ENCODE peak calls at places on chromosomes 1 and 21, in five cellular contexts. One of them, this sample, is unnamed.

GRCh38 chr1:112267929-112268328 is 128.1 kb upstream of the CTTNBP2NL start:
- DNase-seq in hepatocyte: no peak
- DNase-seq in dorsolateral prefrontal cortex: no peak
- DNase-seq in CD8-positive, alpha-beta T cell: no peak
- DNase-seq in PC-9: no peak
- DNase-seq in this sample: no peak

GRCh38 chr1:198437352-198437751 is 103.1 kb downstream of the ATP6V1G3 start:
- DNase-seq in hepatocyte: no peak
- DNase-seq in dorsolateral prefrontal cortex: no peak
- DNase-seq in CD8-positive, alpha-beta T cell: no peak
- DNase-seq in PC-9: no peak
- DNase-seq in this sample: no peak

GRCh38 chr1:48784301-48784700 is 7.6 kb upstream of the BEND5 start:
- DNase-seq in hepatocyte: no peak
- DNase-seq in dorsolateral prefrontal cortex: no peak
- DNase-seq in CD8-positive, alpha-beta T cell: no peak
- DNase-seq in PC-9: no peak
- DNase-seq in this sample: no peak

GRCh38 chr1:204591473-204592090 is 75.4 kb downstream of the MDM4 start:
- DNase-seq in hepatocyte: no peak
- DNase-seq in dorsolateral prefrontal cortex: no peak
- DNase-seq in CD8-positive, alpha-beta T cell: no peak
- DNase-seq in PC-9: no peak
- DNase-seq in this sample: no peak

GRCh38 chr1:61742620-61743431 is 546 bp downstream of the PATJ start:
- DNase-seq in hepatocyte: peak; percentile 69
- DNase-seq in dorsolateral prefrontal cortex: no peak
- DNase-seq in CD8-positive, alpha-beta T cell: no peak
- DNase-seq in PC-9: no peak
- DNase-seq in this sample: peak; percentile 77

GRCh38 chr1:149888160-149888998 is 11.0 kb upstream of the BOLA1 start:
- DNase-seq in hepatocyte: peak; percentile 93
- DNase-seq in dorsolateral prefrontal cortex: peak; percentile 58
- DNase-seq in CD8-positive, alpha-beta T cell: peak; percentile 79
- DNase-seq in PC-9: peak; percentile 73
- DNase-seq in this sample: peak; percentile 96

GRCh38 chr1:31936278-31936965 is 1.7 kb downstream of the PTP4A2 start:
- DNase-seq in hepatocyte: peak; percentile 26
- DNase-seq in dorsolateral prefrontal cortex: no peak
- DNase-seq in CD8-positive, alpha-beta T cell: no peak
- DNase-seq in PC-9: no peak
- DNase-seq in this sample: no peak

GRCh38 chr1:44511769-44512168 is 106.7 kb downstream of the RNF220 start:
- DNase-seq in hepatocyte: no peak
- DNase-seq in dorsolateral prefrontal cortex: no peak
- DNase-seq in CD8-positive, alpha-beta T cell: no peak
- DNase-seq in PC-9: no peak
- DNase-seq in this sample: no peak

GRCh38 chr1:89844860-89845259 is 24.0 kb downstream of the LRRC8D start:
- DNase-seq in hepatocyte: no peak
- DNase-seq in dorsolateral prefrontal cortex: no peak
- DNase-seq in CD8-positive, alpha-beta T cell: no peak
- DNase-seq in PC-9: no peak
- DNase-seq in this sample: no peak

DNA sequence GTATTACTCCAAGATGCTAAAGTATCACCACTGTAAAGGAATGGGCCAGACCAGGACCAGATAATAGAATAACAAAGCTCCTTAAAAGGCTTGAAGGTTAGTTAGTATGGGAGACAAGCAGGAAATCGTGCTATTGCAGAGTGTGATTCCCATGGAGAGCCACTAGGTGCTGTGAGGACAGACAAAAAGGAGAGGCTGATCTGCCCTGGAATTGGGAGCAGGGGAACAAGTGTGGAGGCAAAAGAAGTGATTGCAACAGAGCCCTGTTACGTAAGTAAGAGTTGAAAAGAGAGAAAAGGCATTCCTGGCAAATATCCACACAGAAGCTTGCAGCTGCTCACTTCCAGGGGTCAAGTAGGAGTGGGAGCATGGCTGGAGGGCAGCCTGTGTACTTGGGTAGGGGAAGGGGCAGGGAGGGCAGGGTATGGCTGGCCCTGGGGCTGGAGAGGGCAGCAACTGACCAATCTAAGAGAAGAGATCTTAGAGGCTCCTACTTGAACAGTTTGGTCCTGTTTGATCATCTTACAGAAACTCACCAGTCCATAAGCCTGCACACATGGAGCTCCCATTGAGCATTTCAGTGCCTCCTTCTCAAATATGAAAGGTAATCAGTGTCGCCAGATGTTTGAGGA is 207.7 kb upstream of the GJB5 start:
- DNase-seq in hepatocyte: peak; percentile 30
- DNase-seq in dorsolateral prefrontal cortex: no peak
- DNase-seq in CD8-positive, alpha-beta T cell: no peak
- DNase-seq in PC-9: no peak
- DNase-seq in this sample: peak; percentile 83
- TF ChIP-seq CTCF in hepatocyte: peak; percentile 19
- TF ChIP-seq CTCF in dorsolateral prefrontal cortex: no peak
- TF ChIP-seq CTCF in CD8-positive, alpha-beta T cell: no peak
- TF ChIP-seq CTCF in PC-9: peak; percentile 37
- TF ChIP-seq CTCF in this sample: peak; percentile 78

GRCh38 chr1:146039844-146040194 is 18.3 kb upstream of the HJV start:
- DNase-seq in hepatocyte: no peak
- DNase-seq in dorsolateral prefrontal cortex: no peak
- DNase-seq in CD8-positive, alpha-beta T cell: no peak
- DNase-seq in PC-9: no peak
- DNase-seq in this sample: no peak
- H3K4me3 ChIP-seq in hepatocyte: no peak overlapping the region
- H3K4me3 ChIP-seq in dorsolateral prefrontal cortex: peak overlapping the region; percentile 26
- H3K4me3 ChIP-seq in CD8-positive, alpha-beta T cell: no peak overlapping the region
- H3K4me3 ChIP-seq in PC-9: peak overlapping the region; percentile 74
- H3K4me3 ChIP-seq in this sample: no peak overlapping the region

GRCh38 chr1:92473781-92474495 is 12.8 kb downstream of the GFI1 start:
- DNase-seq in hepatocyte: no peak
- DNase-seq in dorsolateral prefrontal cortex: no peak
- DNase-seq in CD8-positive, alpha-beta T cell: no peak
- DNase-seq in PC-9: no peak
- DNase-seq in this sample: peak; percentile 81

GRCh38 chr1:92479587-92479986 is 7.1 kb downstream of the GFI1 start:
- DNase-seq in hepatocyte: no peak
- DNase-seq in dorsolateral prefrontal cortex: no peak
- DNase-seq in CD8-positive, alpha-beta T cell: no peak
- DNase-seq in PC-9: no peak
- DNase-seq in this sample: no peak

GRCh38 chr1:92478393-92478792 is 8.3 kb downstream of the GFI1 start:
- DNase-seq in hepatocyte: no peak
- DNase-seq in dorsolateral prefrontal cortex: no peak
- DNase-seq in CD8-positive, alpha-beta T cell: no peak
- DNase-seq in PC-9: no peak
- DNase-seq in this sample: no peak

GRCh38 chr1:92475029-92475428 is 11.7 kb downstream of the GFI1 start:
- DNase-seq in hepatocyte: no peak
- DNase-seq in dorsolateral prefrontal cortex: no peak
- DNase-seq in CD8-positive, alpha-beta T cell: no peak
- DNase-seq in PC-9: no peak
- DNase-seq in this sample: no peak

GRCh38 chr1:92476071-92476607 is 10.6 kb downstream of the GFI1 start:
- DNase-seq in hepatocyte: no peak
- DNase-seq in dorsolateral prefrontal cortex: no peak
- DNase-seq in CD8-positive, alpha-beta T cell: peak; percentile 71
- DNase-seq in PC-9: no peak
- DNase-seq in this sample: peak; percentile 61
- H3K27ac ChIP-seq in hepatocyte: no peak overlapping the region
- H3K27ac ChIP-seq in dorsolateral prefrontal cortex: no peak overlapping the region
- H3K27ac ChIP-seq in CD8-positive, alpha-beta T cell: no peak overlapping the region
- H3K27ac ChIP-seq in PC-9: no peak overlapping the region
- H3K27ac ChIP-seq in this sample: no peak overlapping the region

DNA sequence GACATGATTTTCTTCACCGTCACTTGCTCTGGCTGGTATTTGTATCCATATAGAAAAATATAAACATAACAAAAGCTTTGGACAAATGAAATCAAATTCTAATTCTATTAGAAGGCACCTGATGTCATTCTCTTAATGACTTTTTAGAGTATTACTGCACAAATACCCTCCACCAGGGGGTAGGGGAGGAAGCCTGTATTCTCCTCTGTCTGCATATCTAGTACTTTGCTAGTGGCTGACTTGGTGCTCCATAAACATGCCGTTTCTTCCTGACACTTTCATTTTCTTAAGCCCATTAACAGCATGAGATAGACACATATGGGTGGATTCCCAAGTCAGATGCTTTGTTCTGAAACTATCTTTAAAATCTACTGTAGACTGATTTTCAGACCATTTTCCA is 20.6 kb upstream of the KCNJ15 start:
- DNase-seq in hepatocyte: no peak
- DNase-seq in dorsolateral prefrontal cortex: no peak
- DNase-seq in CD8-positive, alpha-beta T cell: no peak
- DNase-seq in PC-9: no peak
- DNase-seq in this sample: no peak
- TF ChIP-seq CTCF in hepatocyte: no peak
- TF ChIP-seq CTCF in dorsolateral prefrontal cortex: no peak
- TF ChIP-seq CTCF in CD8-positive, alpha-beta T cell: no peak
- TF ChIP-seq CTCF in PC-9: no peak
- TF ChIP-seq CTCF in this sample: peak; percentile 64

GRCh38 chr1:224499204-224499603 is 64.6 kb upstream of the WDR26 start:
- DNase-seq in hepatocyte: no peak
- DNase-seq in dorsolateral prefrontal cortex: no peak
- DNase-seq in CD8-positive, alpha-beta T cell: no peak
- DNase-seq in PC-9: no peak
- DNase-seq in this sample: no peak

GRCh38 chr1:224496826-224497225 is 62.2 kb upstream of the WDR26 start:
- DNase-seq in hepatocyte: no peak
- DNase-seq in dorsolateral prefrontal cortex: no peak
- DNase-seq in CD8-positive, alpha-beta T cell: no peak
- DNase-seq in PC-9: no peak
- DNase-seq in this sample: no peak

GRCh38 chr1:224495861-224496260 is 61.3 kb upstream of the WDR26 start:
- DNase-seq in hepatocyte: no peak
- DNase-seq in dorsolateral prefrontal cortex: no peak
- DNase-seq in CD8-positive, alpha-beta T cell: no peak
- DNase-seq in PC-9: no peak
- DNase-seq in this sample: no peak

GRCh38 chr1:224498574-224499170 is 64.1 kb upstream of the WDR26 start:
- DNase-seq in hepatocyte: peak; percentile 29
- DNase-seq in dorsolateral prefrontal cortex: no peak
- DNase-seq in CD8-positive, alpha-beta T cell: no peak
- DNase-seq in PC-9: peak; percentile 79
- DNase-seq in this sample: peak; percentile 93

DNA sequence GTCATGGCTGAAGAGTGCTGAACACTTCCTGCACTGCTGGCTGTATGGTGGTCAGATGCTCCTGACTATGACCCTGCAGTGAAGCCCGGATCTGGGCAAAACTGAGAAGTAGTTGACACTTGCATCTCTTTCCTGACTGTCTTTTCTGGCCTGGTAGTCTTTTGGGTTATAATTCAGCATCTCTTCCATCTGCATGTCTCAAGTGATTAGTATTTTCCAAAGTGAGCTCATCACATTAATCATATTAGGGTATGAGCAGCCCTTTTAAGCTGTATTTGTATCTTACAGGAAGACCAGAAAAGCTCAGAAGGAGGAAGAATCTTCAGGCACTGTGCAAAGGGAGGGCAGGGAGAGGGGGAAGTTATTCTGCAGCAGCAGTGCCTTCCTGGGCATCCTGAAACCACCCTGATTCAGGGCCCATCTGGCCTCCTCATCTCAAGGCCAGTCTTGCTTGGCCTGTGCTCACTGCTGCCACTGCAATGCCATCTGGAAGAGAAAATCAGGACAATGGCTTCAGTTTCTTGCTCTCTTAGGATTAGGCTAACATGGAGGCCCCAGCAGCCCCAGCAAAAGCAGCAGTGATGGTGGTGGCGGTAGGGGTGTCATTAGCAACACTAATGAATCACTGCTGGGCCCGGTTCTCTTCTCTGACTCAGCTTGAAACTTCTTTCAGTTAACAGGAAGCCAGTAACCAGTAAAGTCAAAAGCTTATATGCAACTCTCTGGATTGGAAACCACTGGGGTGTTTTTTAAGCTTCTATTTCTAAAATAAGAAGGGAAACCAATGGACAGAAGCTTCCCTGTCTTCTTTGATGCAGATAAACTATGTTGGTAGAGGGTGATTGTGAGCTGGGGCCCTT is 63.3 kb upstream of the WDR26 start:
- DNase-seq in hepatocyte: peak; percentile 44
- DNase-seq in dorsolateral prefrontal cortex: no peak
- DNase-seq in CD8-positive, alpha-beta T cell: peak; percentile 54
- DNase-seq in PC-9: peak; percentile 73
- DNase-seq in this sample: peak; percentile 87
- H3K4me3 ChIP-seq in hepatocyte: no peak overlapping the region
- H3K4me3 ChIP-seq in dorsolateral prefrontal cortex: no peak overlapping the region
- H3K4me3 ChIP-seq in CD8-positive, alpha-beta T cell: no peak overlapping the region
- H3K4me3 ChIP-seq in PC-9: peak overlapping the region; percentile 39
- H3K4me3 ChIP-seq in this sample: no peak overlapping the region

GRCh38 chr1:247639381-247639981 is 34.1 kb downstream of the OR2G3 start:
- DNase-seq in hepatocyte: peak; percentile 73
- DNase-seq in dorsolateral prefrontal cortex: no peak
- DNase-seq in CD8-positive, alpha-beta T cell: no peak
- DNase-seq in PC-9: no peak
- DNase-seq in this sample: peak; percentile 89
- H3K27ac ChIP-seq in hepatocyte: no peak overlapping the region
- H3K27ac ChIP-seq in dorsolateral prefrontal cortex: no peak overlapping the region
- H3K27ac ChIP-seq in CD8-positive, alpha-beta T cell: no peak overlapping the region
- H3K27ac ChIP-seq in PC-9: no peak overlapping the region
- H3K27ac ChIP-seq in this sample: no peak overlapping the region

GRCh38 chr1:98940069-98940468 is 64.6 kb downstream of the PLPPR5 start:
- DNase-seq in hepatocyte: no peak
- DNase-seq in dorsolateral prefrontal cortex: no peak
- DNase-seq in CD8-positive, alpha-beta T cell: no peak
- DNase-seq in PC-9: no peak
- DNase-seq in this sample: no peak
- TF ChIP-seq CTCF in hepatocyte: no peak
- TF ChIP-seq CTCF in dorsolateral prefrontal cortex: no peak
- TF ChIP-seq CTCF in CD8-positive, alpha-beta T cell: no peak
- TF ChIP-seq CTCF in PC-9: no peak
- TF ChIP-seq CTCF in this sample: peak; percentile 20

DNA sequence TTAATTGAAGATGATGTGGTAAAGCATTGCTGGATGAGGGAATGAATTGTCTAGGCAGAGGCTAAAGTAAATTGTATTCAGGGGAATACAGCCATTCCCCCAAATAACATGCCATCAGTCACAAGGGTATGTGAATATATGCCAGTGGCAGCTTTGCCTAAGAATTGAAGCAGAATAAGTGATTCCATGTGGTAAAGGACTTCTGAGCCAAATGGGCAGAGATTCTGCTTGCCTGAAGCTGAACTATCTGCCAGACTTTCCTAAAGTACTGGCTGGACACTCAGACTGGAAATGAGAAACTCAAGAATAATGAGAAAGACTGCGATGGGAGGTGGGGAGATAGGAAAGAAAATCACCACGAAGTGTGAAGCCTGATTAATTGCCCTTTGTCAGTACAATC is 2.4 kb downstream of the LIX1L start:
- DNase-seq in hepatocyte: no peak
- DNase-seq in dorsolateral prefrontal cortex: no peak
- DNase-seq in CD8-positive, alpha-beta T cell: no peak
- DNase-seq in PC-9: no peak
- DNase-seq in this sample: no peak
- H3K4me3 ChIP-seq in hepatocyte: no peak overlapping the region
- H3K4me3 ChIP-seq in dorsolateral prefrontal cortex: no peak overlapping the region
- H3K4me3 ChIP-seq in CD8-positive, alpha-beta T cell: no peak overlapping the region
- H3K4me3 ChIP-seq in PC-9: no peak overlapping the region
- H3K4me3 ChIP-seq in this sample: peak overlapping the region; percentile 98

This sample was measured in endodermal cell.